ENCODE peak calls at places on chromosomes 6 and 20, in ten cellular contexts. D is sigmoid colon, V is prostate gland, R is transverse colon, N is K562, Q is GM12892, G is HCT116, M is esophagus muscularis mucosa, H is stomach, O is spleen. U is an unnamed sample.

GRCh38 chr20:4327956-4328355 is 312.6 kb upstream of the RNF24 start:
- DNase-seq in D (no peak), V (no peak), R (no peak), N (no peak), Q (no peak), G (no peak), M (peak), H (no peak), O (no peak), U (no peak)

GRCh38 chr6:44253307-44254101 is 3.8 kb downstream of the SLC35B2 start:
- DNase-seq in D (no peak), V (no peak), R (peak), N (peak), Q (no peak), G (no peak), M (no peak), H (peak), O (peak), U (no peak)

GRCh38 chr6:167141667-167142432 is 15.9 kb downstream of the GPR31 start:
- DNase-seq in D (no peak), V (peak), R (peak), N (peak), Q (peak), G (peak), M (no peak), H (peak), O (peak), U (no peak)

GRCh38 chr6:106540907-106541306 is 88.4 kb downstream of the RTN4IP1 start:
- DNase-seq in D (no peak), V (no peak), R (no peak), N (no peak), Q (no peak), G (no peak), M (no peak), H (no peak), O (no peak), U (no peak)

GRCh38 chr6:444653-445275 is 53.2 kb downstream of the IRF4 start:
- DNase-seq in D (no peak), V (no peak), R (no peak), N (no peak), Q (no peak), G (no peak), M (no peak), H (no peak), O (peak), U (no peak)

GRCh38 chr20:53801609-53802370 is 208.2 kb upstream of the ZNF217 start:
- DNase-seq in D (no peak), V (no peak), R (peak), N (no peak), Q (no peak), G (no peak), M (no peak), H (no peak), O (no peak), U (no peak)

GRCh38 chr6:122789078-122789861 is at the start of gene SMPDL3A:
- DNase-seq in D (peak), V (peak), R (peak), N (peak), Q (peak), G (peak), M (no peak), H (peak), O (peak), U (peak)

GRCh38 chr6:25384234-25384633 is 105.1 kb downstream of the CARMIL1 start:
- DNase-seq in D (no peak), V (no peak), R (no peak), N (no peak), Q (no peak), G (no peak), M (no peak), H (no peak), O (no peak), U (no peak)

GRCh38 chr6:125512621-125513020 is 210.9 kb upstream of the HDDC2 start:
- DNase-seq in D (no peak), V (no peak), R (no peak), N (peak), Q (no peak), G (peak), M (no peak), H (no peak), O (no peak), U (no peak)

GRCh38 chr6:22149501-22150490 is 147.0 kb downstream of the PRL start:
- DNase-seq in D (no peak), V (no peak), R (no peak), N (no peak), Q (no peak), G (no peak), M (no peak), H (no peak), O (no peak), U (no peak)

GRCh38 chr6:141914646-141915045 is 218.1 kb upstream of the GJE1 start:
- DNase-seq in D (no peak), V (no peak), R (no peak), N (no peak), Q (no peak), G (no peak), M (no peak), H (no peak), O (no peak), U (no peak)

GRCh38 chr6:88651400-88651799 is 312.0 kb downstream of the RNGTT start:
- DNase-seq in D (no peak), V (no peak), R (no peak), N (no peak), Q (no peak), G (no peak), M (no peak), H (no peak), O (no peak), U (no peak)

GRCh38 chr6:30311101-30311500 is 15.6 kb upstream of the TRIM39 start:
- DNase-seq in D (no peak), V (no peak), R (no peak), N (peak), Q (no peak), G (no peak), M (no peak), H (no peak), O (no peak), U (no peak)

GRCh38 chr20:53077373-53078205 is 105.4 kb downstream of the TSHZ2 start:
- DNase-seq in D (no peak), V (no peak), R (no peak), N (no peak), Q (no peak), G (no peak), M (no peak), H (peak), O (no peak), U (no peak)

GRCh38 chr6:14453712-14454466 is 336.3 kb downstream of the CD83 start:
- DNase-seq in D (no peak), V (no peak), R (no peak), N (no peak), Q (no peak), G (no peak), M (no peak), H (no peak), O (no peak), U (no peak)

GRCh38 chr6:166736606-166737005 is 109.6 kb upstream of the RPS6KA2 start:
- DNase-seq in D (no peak), V (no peak), R (no peak), N (no peak), Q (no peak), G (peak), M (no peak), H (no peak), O (no peak), U (no peak)

GRCh38 chr6:68653074-68653705 is 18.1 kb downstream of the ADGRB3 start:
- DNase-seq in D (no peak), V (no peak), R (no peak), N (peak), Q (no peak), G (no peak), M (no peak), H (no peak), O (no peak), U (no peak)

GRCh38 chr6:40997256-40997957 is 41.6 kb downstream of the UNC5CL start:
- DNase-seq in D (no peak), V (peak), R (peak), N (peak), Q (no peak), G (peak), M (no peak), H (peak), O (no peak), U (no peak)

GRCh38 chr6:127119361-127120108 is 1.1 kb downstream of the RSPO3 start:
- DNase-seq in D (peak), V (no peak), R (no peak), N (no peak), Q (peak), G (no peak), M (no peak), H (peak), O (peak), U (no peak)

GRCh38 chr6:11089695-11090094 is 3.9 kb upstream of the SMIM13 start:
- DNase-seq in D (no peak), V (no peak), R (no peak), N (no peak), Q (no peak), G (no peak), M (no peak), H (no peak), O (no peak), U (no peak)

GRCh38 chr6:14635195-14635594 is 517.6 kb downstream of the CD83 start:
- DNase-seq in D (no peak), V (no peak), R (peak), N (no peak), Q (no peak), G (no peak), M (no peak), H (peak), O (peak), U (no peak)

GRCh38 chr6:109740787-109741186 is 49.7 kb downstream of the FIG4 start:
- DNase-seq in D (no peak), V (no peak), R (no peak), N (peak), Q (no peak), G (no peak), M (no peak), H (peak), O (peak), U (no peak)

GRCh38 chr6:125469915-125470314 is 168.1 kb upstream of the HDDC2 start:
- DNase-seq in D (no peak), V (no peak), R (no peak), N (no peak), Q (no peak), G (no peak), M (no peak), H (no peak), O (no peak), U (no peak)

GRCh38 chr20:40525356-40525755 is 163.7 kb downstream of the MAFB start:
- DNase-seq in D (no peak), V (no peak), R (no peak), N (no peak), Q (no peak), G (no peak), M (no peak), H (no peak), O (no peak), U (no peak)

GRCh38 chr6:39791850-39792500 is at the start of gene DAAM2:
- DNase-seq in D (peak), V (no peak), R (peak), N (no peak), Q (no peak), G (no peak), M (peak), H (peak), O (peak), U (no peak)

DNA sequence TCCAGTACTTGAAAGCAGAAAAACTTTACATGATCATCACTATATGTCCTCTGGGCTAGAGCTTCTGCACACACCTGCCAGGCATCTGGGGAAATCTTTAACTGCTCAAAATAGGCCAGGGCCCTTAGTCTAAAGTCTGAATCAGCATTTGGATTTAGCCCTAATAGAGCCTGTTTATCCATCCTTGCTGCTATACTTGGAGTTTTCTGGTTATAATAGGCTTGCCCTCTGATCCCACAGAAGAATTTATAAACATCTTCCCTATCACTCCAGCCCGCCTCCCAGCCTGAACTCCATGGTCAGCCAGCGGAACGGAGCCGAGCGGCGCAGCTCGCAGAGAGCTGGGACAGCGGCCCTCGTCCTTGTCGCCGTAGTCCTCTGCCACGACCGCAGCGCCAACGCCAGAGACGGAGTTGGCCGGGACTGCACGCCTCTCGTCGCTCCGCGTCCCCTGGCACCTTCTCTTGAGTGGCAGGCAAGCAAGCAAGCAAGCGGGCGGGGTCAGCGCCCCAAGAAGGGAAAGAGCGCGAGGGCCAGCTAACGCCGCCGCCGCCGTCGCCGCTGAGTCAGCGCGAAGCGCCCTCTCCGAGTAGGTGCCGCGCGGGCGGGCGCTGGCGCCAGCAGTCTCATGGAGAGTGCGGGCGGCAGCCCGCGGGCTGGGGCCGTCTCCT is 25.4 kb upstream of the ASIP start:
- DNase-seq in D (peak), V (peak), R (peak), N (peak), Q (peak), G (peak), M (peak), H (peak), O (peak), U (peak)
- TF ChIP-seq POLR2A in D (no peak), V (peak), R (no peak), N (peak), Q (no peak), G (peak), M (no peak), H (no peak), O (no peak), U (no peak)

DNA sequence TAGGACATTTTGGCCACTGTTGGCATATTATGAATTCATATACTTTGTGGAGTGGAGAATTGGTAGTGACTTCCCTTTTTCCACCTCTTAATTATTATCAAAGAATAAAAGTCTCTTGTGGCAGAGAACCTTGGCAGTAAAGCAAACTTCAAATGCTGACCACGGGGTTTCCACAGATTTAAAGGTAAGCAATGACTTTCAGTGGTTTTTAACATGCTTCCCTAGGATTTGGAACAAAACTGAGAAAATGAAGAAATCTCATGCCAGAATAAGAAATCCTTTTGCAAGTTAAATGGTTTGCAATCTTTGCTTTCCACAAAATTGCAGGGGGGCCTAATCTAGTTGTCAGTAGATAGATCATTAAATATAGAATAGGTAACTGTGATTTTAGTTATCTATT is 2.0 kb upstream of the SDC4 start:
- DNase-seq in D (no peak), V (no peak), R (no peak), N (no peak), Q (no peak), G (no peak), M (no peak), H (no peak), O (no peak), U (no peak)
- TF ChIP-seq POLR2AphosphoS5 in D (no peak), V (no peak), R (no peak), N (no peak), Q (no peak), G (no peak), M (no peak), H (no peak), O (no peak), U (no peak)

GRCh38 chr6:31559606-31559957 is 12.2 kb downstream of the NFKBIL1 start:
- DNase-seq in D (no peak), V (no peak), R (no peak), N (no peak), Q (no peak), G (no peak), M (no peak), H (no peak), O (no peak), U (no peak)
- TF ChIP-seq POLR2A in D (no peak), V (no peak), R (no peak), N (no peak), Q (peak), G (no peak), M (no peak), H (no peak), O (no peak), U (no peak)

GRCh38 chr6:101722481-101722880 is 329.0 kb downstream of the GRIK2 start:
- DNase-seq in D (no peak), V (no peak), R (no peak), N (no peak), Q (no peak), G (no peak), M (no peak), H (no peak), O (no peak), U (no peak)

GRCh38 chr6:101728388-101728787 is 334.9 kb downstream of the GRIK2 start:
- DNase-seq in D (no peak), V (no peak), R (no peak), N (no peak), Q (no peak), G (no peak), M (no peak), H (no peak), O (no peak), U (no peak)

GRCh38 chr6:101722991-101723579 is 329.6 kb downstream of the GRIK2 start:
- DNase-seq in D (no peak), V (no peak), R (no peak), N (no peak), Q (no peak), G (no peak), M (no peak), H (no peak), O (no peak), U (no peak)
- TF ChIP-seq POLR2AphosphoS5 in D (no peak), V (no peak), R (no peak), N (no peak), Q (no peak), G (no peak), M (no peak), H (no peak), O (no peak), U (no peak)

GRCh38 chr6:7389451-7390217 is at the start of the genes CAGE1 and RIOK1:
- DNase-seq in D (peak), V (peak), R (peak), N (peak), Q (peak), G (peak), M (peak), H (peak), O (peak), U (peak)
- TF ChIP-seq POLR2A in D (peak), V (peak), R (peak), N (peak), Q (peak), G (peak), M (peak), H (no peak), O (no peak), U (peak)

DNA sequence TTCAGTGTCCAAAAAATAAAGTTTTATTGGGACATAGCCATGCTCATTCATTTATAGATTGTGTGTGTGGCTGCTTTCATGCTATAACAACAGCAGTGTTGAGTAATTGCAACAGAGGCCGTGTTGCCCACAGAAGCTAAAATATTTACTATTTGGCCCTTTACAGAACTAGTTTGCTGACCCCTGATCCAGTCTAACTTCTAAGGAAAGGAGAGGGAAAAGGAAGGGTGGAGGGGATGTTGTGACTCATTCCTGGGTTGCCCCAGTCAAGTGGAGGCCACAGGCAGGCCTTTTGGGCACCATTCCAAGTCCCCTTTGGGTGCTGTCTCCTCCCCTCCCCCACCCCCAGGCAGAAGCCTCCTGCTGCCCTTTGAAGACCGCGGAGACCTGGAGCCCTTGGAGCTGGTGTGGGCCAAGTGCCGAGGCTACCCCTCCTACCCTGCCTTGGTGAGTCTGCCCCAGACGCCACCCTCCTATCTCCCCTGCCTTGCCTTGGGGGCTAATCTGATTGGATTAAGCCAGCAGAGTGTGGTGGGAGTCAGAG is 28.4 kb downstream of the BRPF3 start:
- DNase-seq in D (peak), V (no peak), R (no peak), N (peak), Q (no peak), G (no peak), M (no peak), H (no peak), O (no peak), U (no peak)
- TF ChIP-seq POLR2AphosphoS5 in D (no peak), V (no peak), R (no peak), N (peak), Q (no peak), G (no peak), M (no peak), H (no peak), O (no peak), U (no peak)

U was measured in breast epithelium.